ENCODE peak calls at places on chromosomes 1 and 21, in four cellular contexts. One of them, this sample, is unnamed.
A peak's percentile ranks its signal among the peaks of the same experiment; 100 is the strongest.

GRCh38 chr1:76764638-76765572 is 102.4 kb upstream of the ST6GALNAC5 start:
- DNase-seq in K562: no peak
- DNase-seq in SK-N-SH: peak; percentile 70
- DNase-seq in GM12878: no peak
- DNase-seq in this sample: no peak

GRCh38 chr1:244672961-244673695 is 20.2 kb downstream of the DESI2 start:
- DNase-seq in K562: no peak
- DNase-seq in SK-N-SH: peak; percentile 49
- DNase-seq in GM12878: no peak
- DNase-seq in this sample: no peak

GRCh38 chr1:12450831-12451559 is 167.0 kb downstream of the DHRS3 start:
- DNase-seq in K562: no peak
- DNase-seq in SK-N-SH: no peak
- DNase-seq in GM12878: no peak
- DNase-seq in this sample: no peak

GRCh38 chr1:36609241-36610027 is 126.7 kb upstream of the CSF3R start:
- DNase-seq in K562: peak; percentile 83
- DNase-seq in SK-N-SH: peak; percentile 81
- DNase-seq in GM12878: no peak
- DNase-seq in this sample: peak; percentile 86

GRCh38 chr1:61887076-61887867 is 145.0 kb downstream of the PATJ start:
- DNase-seq in K562: no peak
- DNase-seq in SK-N-SH: no peak
- DNase-seq in GM12878: no peak
- DNase-seq in this sample: no peak

GRCh38 chr1:98351506-98352038 is 309.9 kb upstream of the SNX7 start:
- DNase-seq in K562: no peak
- DNase-seq in SK-N-SH: no peak
- DNase-seq in GM12878: no peak
- DNase-seq in this sample: no peak

GRCh38 chr21:37073417-37074194 is 552 bp downstream of the TTC3 start:
- DNase-seq in K562: peak; percentile 73
- DNase-seq in SK-N-SH: peak; percentile 61
- DNase-seq in GM12878: no peak
- DNase-seq in this sample: no peak

GRCh38 chr1:66350001-66350547 is 183.9 kb upstream of the SGIP1 start:
- DNase-seq in K562: no peak
- DNase-seq in SK-N-SH: no peak
- DNase-seq in GM12878: no peak
- DNase-seq in this sample: no peak

GRCh38 chr1:221439008-221439733 is 302.7 kb downstream of the DUSP10 start:
- DNase-seq in K562: no peak
- DNase-seq in SK-N-SH: no peak
- DNase-seq in GM12878: peak; percentile 52
- DNase-seq in this sample: no peak

GRCh38 chr1:93448983-93449805 is 1.3 kb downstream of the FNBP1L start:
- DNase-seq in K562: no peak
- DNase-seq in SK-N-SH: peak; percentile 44
- DNase-seq in GM12878: no peak
- DNase-seq in this sample: peak; percentile 77

GRCh38 chr1:31297273-31298247 is 728 bp downstream of the ZCCHC17 start:
- DNase-seq in K562: peak; percentile 23
- DNase-seq in SK-N-SH: peak; percentile 26
- DNase-seq in GM12878: no peak
- DNase-seq in this sample: no peak

GRCh38 chr1:15617874-15618684 is 821 bp downstream of the DDI2 start:
- DNase-seq in K562: peak; percentile 67
- DNase-seq in SK-N-SH: peak; percentile 73
- DNase-seq in GM12878: peak; percentile 49
- DNase-seq in this sample: no peak

GRCh38 chr1:36239941-36240637 is 15.8 kb downstream of the THRAP3 start:
- DNase-seq in K562: peak; percentile 24
- DNase-seq in SK-N-SH: no peak
- DNase-seq in GM12878: no peak
- DNase-seq in this sample: no peak

GRCh38 chr1:201896951-201897391 is 8.3 kb downstream of the SHISA4 start:
- DNase-seq in K562: no peak
- DNase-seq in SK-N-SH: no peak
- DNase-seq in GM12878: no peak
- DNase-seq in this sample: no peak

GRCh38 chr1:27517907-27518718 is 28.1 kb upstream of the WASF2 start:
- DNase-seq in K562: peak; percentile 78
- DNase-seq in SK-N-SH: no peak
- DNase-seq in GM12878: no peak
- DNase-seq in this sample: no peak

GRCh38 chr1:32701951-32702598 is 495 bp downstream of the SYNC start:
- DNase-seq in K562: no peak
- DNase-seq in SK-N-SH: no peak
- DNase-seq in GM12878: no peak
- DNase-seq in this sample: no peak

GRCh38 chr1:25107643-25108010 is 124.7 kb downstream of the SYF2 start:
- DNase-seq in K562: no peak
- DNase-seq in SK-N-SH: no peak
- DNase-seq in GM12878: no peak
- DNase-seq in this sample: no peak
- TF ChIP-seq USF1 in K562: no peak
- TF ChIP-seq USF1 in SK-N-SH: no peak
- TF ChIP-seq USF1 in GM12878: no peak
- TF ChIP-seq USF1 in this sample: no peak

GRCh38 chr1:19979494-19979977 is at the start of gene PLA2G2A:
- DNase-seq in K562: no peak
- DNase-seq in SK-N-SH: no peak
- DNase-seq in GM12878: no peak
- DNase-seq in this sample: no peak

GRCh38 chr1:19976317-19977003 is 3.0 kb downstream of the PLA2G2A start:
- DNase-seq in K562: no peak
- DNase-seq in SK-N-SH: no peak
- DNase-seq in GM12878: no peak
- DNase-seq in this sample: no peak

GRCh38 chr1:19978143-19978542 is 1.3 kb downstream of the PLA2G2A start:
- DNase-seq in K562: no peak
- DNase-seq in SK-N-SH: no peak
- DNase-seq in GM12878: no peak
- DNase-seq in this sample: no peak

GRCh38 chr1:19974822-19975416 is 4.5 kb downstream of the PLA2G2A start:
- DNase-seq in K562: peak; percentile 60
- DNase-seq in SK-N-SH: peak; percentile 86
- DNase-seq in GM12878: no peak
- DNase-seq in this sample: peak; percentile 66

GRCh38 chr1:19975423-19976193 is 3.8 kb downstream of the PLA2G2A start:
- DNase-seq in K562: no peak
- DNase-seq in SK-N-SH: no peak
- DNase-seq in GM12878: no peak
- DNase-seq in this sample: no peak
- TF ChIP-seq USF2 in K562: no peak
- TF ChIP-seq USF2 in SK-N-SH: no peak
- TF ChIP-seq USF2 in GM12878: no peak
- TF ChIP-seq USF2 in this sample: no peak

DNA sequence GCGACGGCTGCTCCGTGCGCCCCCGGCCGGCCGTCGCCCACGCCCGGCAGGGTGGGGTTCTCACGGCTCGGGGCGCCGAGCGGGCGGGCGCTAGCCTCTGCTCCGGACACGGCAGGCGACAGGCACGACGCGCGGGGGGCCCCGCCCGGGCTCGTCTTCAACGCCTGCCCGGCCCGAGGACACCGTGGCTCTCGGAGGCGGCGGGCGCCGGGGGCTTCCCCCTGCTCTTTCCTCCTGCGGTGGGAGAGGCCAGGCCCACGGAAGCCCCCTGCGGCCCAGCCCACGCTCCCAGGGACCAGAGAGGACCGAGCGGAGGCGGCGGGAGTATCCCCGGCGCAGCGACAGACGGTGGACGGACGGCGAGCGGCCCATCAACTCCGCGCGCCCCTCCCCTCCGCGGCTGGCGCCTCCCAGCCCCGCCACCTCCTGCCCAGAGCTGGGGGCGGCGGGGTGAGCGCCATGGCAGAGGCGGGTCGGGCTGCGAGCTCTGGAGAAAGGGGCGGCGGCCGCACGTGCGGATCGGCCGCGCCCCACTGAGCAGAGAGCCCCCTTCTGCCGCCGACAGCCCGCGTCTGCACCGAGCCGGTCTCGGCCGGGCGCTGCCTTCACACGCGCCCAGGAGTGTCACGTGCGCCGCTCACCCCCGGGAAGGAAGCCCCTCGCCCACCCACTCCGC is at the start of the genes SHE and TDRD10:
- DNase-seq in K562: no peak
- DNase-seq in SK-N-SH: peak; percentile 75
- DNase-seq in GM12878: no peak
- DNase-seq in this sample: peak; percentile 55
- TF ChIP-seq USF1 in K562: no peak
- TF ChIP-seq USF1 in SK-N-SH: no peak
- TF ChIP-seq USF1 in GM12878: no peak
- TF ChIP-seq USF1 in this sample: no peak

GRCh38 chr1:209552406-209553264 is 30.9 kb upstream of the CAMK1G start:
- DNase-seq in K562: no peak
- DNase-seq in SK-N-SH: no peak
- DNase-seq in GM12878: no peak
- DNase-seq in this sample: no peak
- TF ChIP-seq USF2 in K562: no peak
- TF ChIP-seq USF2 in SK-N-SH: no peak
- TF ChIP-seq USF2 in GM12878: no peak
- TF ChIP-seq USF2 in this sample: no peak

DNA sequence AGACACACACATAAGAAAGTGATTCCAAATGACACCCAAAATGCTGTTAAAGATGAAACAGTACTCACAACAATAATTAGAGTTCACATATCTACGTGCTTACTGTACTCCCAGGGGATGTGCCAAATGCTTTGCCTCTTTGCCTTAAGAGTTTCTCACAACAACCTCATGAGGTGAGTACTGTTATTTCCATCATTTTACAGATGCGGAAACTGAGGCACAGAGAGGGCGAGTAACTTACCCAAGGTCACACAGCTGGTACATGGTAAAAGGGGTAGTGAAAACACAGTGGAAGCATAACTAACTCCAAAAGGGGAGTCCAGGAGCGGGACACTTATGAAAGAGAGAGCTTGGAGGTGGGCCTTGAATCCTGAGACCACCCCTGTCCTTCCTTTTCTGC is 171.8 kb downstream of the ACTL8 start:
- DNase-seq in K562: no peak
- DNase-seq in SK-N-SH: no peak
- DNase-seq in GM12878: no peak
- DNase-seq in this sample: no peak
- TF ChIP-seq USF1 in K562: no peak
- TF ChIP-seq USF1 in SK-N-SH: no peak
- TF ChIP-seq USF1 in GM12878: no peak
- TF ChIP-seq USF1 in this sample: no peak

DNA sequence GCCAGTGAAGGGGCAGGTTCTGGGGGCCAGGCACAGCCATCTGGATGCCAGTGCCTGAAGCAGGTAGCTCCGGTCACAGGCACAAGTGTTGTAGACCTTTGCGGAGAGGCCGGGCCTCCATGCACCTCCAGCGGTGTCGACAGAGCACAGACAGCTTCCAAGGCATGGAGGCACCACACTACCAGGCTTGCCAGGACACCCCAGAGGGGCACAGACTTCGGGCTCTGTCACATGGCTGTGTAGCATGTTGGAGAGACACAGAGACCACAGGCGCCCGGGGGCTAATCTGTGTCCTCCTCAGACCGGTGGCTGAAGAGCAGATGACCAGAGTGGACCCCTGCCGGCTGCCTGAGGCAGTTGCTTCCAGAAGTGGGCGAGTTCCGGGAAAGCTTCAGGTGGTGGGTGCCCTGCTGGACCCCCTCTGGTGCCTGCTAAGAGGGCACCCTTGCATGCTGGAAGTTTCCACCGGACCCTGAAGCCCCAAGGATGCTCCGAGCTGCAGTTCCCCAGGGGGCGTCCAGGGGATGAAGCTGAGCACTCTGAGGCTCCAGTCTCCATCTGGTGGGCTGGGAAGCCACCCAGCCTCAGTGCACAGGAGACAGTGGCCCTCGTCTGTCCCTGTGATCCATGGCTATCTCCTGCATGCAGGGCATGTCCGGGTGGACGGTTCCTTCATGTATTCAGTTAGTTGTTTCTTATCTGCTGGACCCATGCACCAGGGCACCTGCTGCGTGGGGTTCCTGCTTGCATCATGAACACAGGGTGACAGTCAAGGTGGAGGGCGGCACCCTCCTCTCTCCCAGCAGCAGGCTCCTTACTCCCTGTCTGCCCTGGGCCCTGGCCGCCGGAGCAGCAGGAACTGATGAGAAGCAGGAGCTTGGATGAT is 82.4 kb downstream of the OBSCN start:
- DNase-seq in K562: peak; percentile 85
- DNase-seq in SK-N-SH: no peak
- DNase-seq in GM12878: no peak
- DNase-seq in this sample: no peak
- TF ChIP-seq USF2 in K562: no peak
- TF ChIP-seq USF2 in SK-N-SH: no peak
- TF ChIP-seq USF2 in GM12878: no peak
- TF ChIP-seq USF2 in this sample: no peak

This sample was measured in WTC11.